ENCODE peak calls at places on chromosomes 11 and 22, in four cellular contexts. S, G, H and U are unnamed samples.

GRCh38 chr11:135075740-135076139 is 663.7 kb upstream of the B3GAT1 start:
- DNase-seq in S (no peak), H (peak; percentile 83), G (peak; percentile 19), U (no peak)

GRCh38 chr22:17748555-17749353 is 25.5 kb downstream of the BID start:
- DNase-seq in H (no peak), G (no peak), S (no peak), U (no peak)

GRCh38 chr11:109490953-109491733 is 69.2 kb downstream of the C11orf87 start:
- DNase-seq in H (no peak), S (no peak), G (no peak), U (peak; percentile 73)

GRCh38 chr11:76251576-76251975 is 45.3 kb upstream of the WNT11 start:
- DNase-seq in G (no peak), H (no peak), S (no peak), U (no peak)

GRCh38 chr22:40310081-40310770 is 36.1 kb upstream of the ADSL start:
- DNase-seq in H (no peak), S (peak; percentile 20), G (no peak), U (peak; percentile 89)

GRCh38 chr22:25136953-25137576 is 62.6 kb upstream of the CRYBB3 start:
- DNase-seq in G (no peak), S (no peak), H (no peak), U (no peak)

GRCh38 chr11:97502201-97502600 is 1112.4 kb downstream of the JRKL start:
- DNase-seq in G (no peak), S (peak; percentile 50), H (no peak), U (peak; percentile 18)

GRCh38 chr11:47986742-47987141 is 6.4 kb downstream of the PTPRJ start:
- DNase-seq in G (no peak), S (peak; percentile 67), H (no peak), U (no peak)

GRCh38 chr11:109251230-109251629 is 170.8 kb upstream of the C11orf87 start:
- DNase-seq in H (no peak), S (no peak), G (no peak), U (no peak)

GRCh38 chr11:126495806-126496205 is 140.3 kb downstream of the ST3GAL4 start:
- DNase-seq in H (no peak), S (no peak), G (no peak), U (no peak)

GRCh38 chr22:35577799-35578659 is 37.4 kb downstream of the RASD2 start:
- DNase-seq in S (no peak), G (no peak), H (no peak), U (no peak)

GRCh38 chr22:31055322-31056159 is 25.6 kb upstream of the SMTN start:
- DNase-seq in G (no peak), H (peak; percentile 98), S (peak; percentile 96), U (peak; percentile 98)

GRCh38 chr22:32378703-32379272 is 21.1 kb downstream of the RFPL3 start:
- DNase-seq in H (peak; percentile 56), G (peak; percentile 10), S (peak; percentile 31), U (no peak)

GRCh38 chr11:30935861-30936260 is 349.7 kb upstream of the MPPED2 start:
- DNase-seq in G (no peak), S (peak; percentile 29), H (no peak), U (peak; percentile 48)
- H3K4me2 ChIP-seq in G (no peak overlapping the region), S (no peak overlapping the region), H (no peak overlapping the region), U (peak overlapping the region; percentile 66)

GRCh38 chr11:114447892-114448291 is 8.6 kb downstream of the REXO2 start:
- DNase-seq in H (no peak), G (no peak), S (no peak), U (peak; percentile 61)

GRCh38 chr11:114447444-114447843 is 8.2 kb downstream of the REXO2 start:
- DNase-seq in S (no peak), G (no peak), H (no peak), U (no peak)

DNA sequence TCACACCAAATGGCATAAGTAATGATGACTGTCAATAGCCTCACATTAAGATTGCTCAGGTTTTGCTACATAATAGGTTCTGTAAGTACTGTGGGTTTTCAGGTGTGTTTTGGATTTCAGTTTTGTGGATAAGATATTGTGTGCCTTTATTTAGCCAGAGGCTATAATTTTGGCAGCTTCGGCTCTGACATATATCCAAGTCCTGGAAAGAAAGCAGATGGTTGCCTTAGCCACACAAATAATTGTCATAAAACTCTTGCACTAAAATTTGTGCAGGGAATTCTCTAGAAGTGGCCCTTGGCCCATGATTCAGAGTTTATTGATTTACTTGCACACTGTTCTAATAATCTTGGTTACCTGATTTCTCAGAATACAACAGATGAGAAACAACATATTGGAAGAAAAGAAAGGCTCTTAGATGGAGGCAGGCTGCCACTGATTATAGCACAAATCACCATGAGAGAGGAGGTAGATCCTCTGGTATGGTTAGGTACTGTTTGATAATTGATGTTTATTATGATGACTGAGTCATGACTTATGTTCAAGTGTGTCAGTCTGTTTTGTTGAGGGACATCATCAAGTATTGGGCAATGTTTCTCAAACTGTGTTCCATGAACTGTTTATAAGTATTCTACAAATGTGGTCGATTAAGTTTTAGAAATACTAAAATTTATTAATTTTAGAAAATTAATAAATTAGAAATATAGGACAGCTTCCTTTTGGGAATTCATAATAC is 9.7 kb downstream of the REXO2 start:
- DNase-seq in H (no peak), G (no peak), S (no peak), U (no peak)
- H3K4me2 ChIP-seq in H (no peak overlapping the region), G (no peak overlapping the region), S (no peak overlapping the region), U (no peak overlapping the region)

GRCh38 chr22:44449683-44450425 is 48.2 kb downstream of the RTL6 start:
- DNase-seq in S (no peak), H (no peak), G (no peak), U (no peak)
- H3K4me2 ChIP-seq in S (no peak overlapping the region), H (peak overlapping the region; percentile 61), G (no peak overlapping the region), U (peak overlapping the region; percentile 70)

GRCh38 chr11:33582636-33583325 is 117.8 kb downstream of the C11orf91 start:
- DNase-seq in H (no peak), S (no peak), G (no peak), U (no peak)
- H3K4me2 ChIP-seq in H (no peak overlapping the region), S (no peak overlapping the region), G (no peak overlapping the region), U (no peak overlapping the region)